ENCODE peak calls at places on chromosome 14, in four cellular contexts. X is HepG2, D is K562, M is HCT116. R is an unnamed sample.

GRCh38 chr14:101556566-101557320 is 4.6 kb upstream of the DIO3 start:
- DNase-seq in X (no peak), D (no peak), M (no peak), R (no peak)

GRCh38 chr14:66284346-66284745 is 201.8 kb upstream of the CCDC196 start:
- DNase-seq in X (peak), D (no peak), M (no peak), R (no peak)

GRCh38 chr14:87810711-87811110 is 182.3 kb downstream of the GALC start:
- DNase-seq in X (no peak), D (no peak), M (no peak), R (no peak)

GRCh38 chr14:54446201-54446693 is 5.1 kb upstream of the CNIH1 start:
- DNase-seq in X (no peak), D (peak), M (no peak), R (no peak)

GRCh38 chr14:72606879-72607278 is 287.0 kb downstream of the DPF3 start:
- DNase-seq in X (no peak), D (no peak), M (no peak), R (no peak)

GRCh38 chr14:103127356-103127755 is 4.1 kb downstream of the TNFAIP2 start:
- DNase-seq in X (no peak), D (no peak), M (no peak), R (no peak)

GRCh38 chr14:75566321-75566720 is 12.1 kb upstream of the FLVCR2 start:
- DNase-seq in X (no peak), D (no peak), M (no peak), R (no peak)

GRCh38 chr14:70706177-70706576 is 64.5 kb downstream of the TTC9 start:
- DNase-seq in X (peak), D (no peak), M (no peak), R (no peak)

GRCh38 chr14:68250950-68251765 is 431.6 kb downstream of the RAD51B start:
- DNase-seq in X (no peak), D (no peak), M (no peak), R (no peak)

DNA sequence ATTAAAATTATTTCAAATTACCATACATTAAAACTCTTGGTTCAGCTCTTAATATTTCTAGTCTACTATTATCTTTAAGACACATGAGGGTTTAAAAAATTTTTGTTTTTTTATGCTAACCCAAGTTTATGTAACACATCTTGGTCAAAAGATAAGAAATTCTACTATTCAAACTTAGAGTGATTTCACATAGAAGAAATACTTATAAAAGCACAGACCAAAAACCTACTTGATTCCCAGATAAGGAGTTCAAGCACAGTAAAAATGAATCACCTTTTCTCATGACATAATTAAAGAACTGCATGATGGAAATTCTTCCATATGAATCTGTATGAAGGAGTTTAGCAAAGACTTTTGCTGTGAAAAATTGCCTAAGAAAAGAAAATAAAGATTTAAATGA is 13.9 kb downstream of the PPP2R3C start:
- DNase-seq in X (no peak), D (no peak), M (no peak), R (no peak)
- TF ChIP-seq FOSL1 in X (no peak), D (no peak), M (no peak), R (no peak)

GRCh38 chr14:49620182-49621113 is at the start of the genes MGAT2 and RPL36AL:
- DNase-seq in X (peak), D (peak), M (peak), R (peak)
- TF ChIP-seq CTCF in X (peak), D (peak), M (no peak), R (peak)

GRCh38 chr14:52049721-52050588 is 18.9 kb downstream of the NID2 start:
- DNase-seq in X (peak), D (no peak), M (no peak), R (no peak)

GRCh38 chr14:52048132-52048531 is 20.7 kb downstream of the NID2 start:
- DNase-seq in X (no peak), D (no peak), M (no peak), R (no peak)

GRCh38 chr14:52046376-52046917 is 22.4 kb downstream of the NID2 start:
- DNase-seq in X (no peak), D (no peak), M (no peak), R (no peak)

GRCh38 chr14:52049271-52049670 is 19.6 kb downstream of the NID2 start:
- DNase-seq in X (no peak), D (no peak), M (no peak), R (no peak)

DNA sequence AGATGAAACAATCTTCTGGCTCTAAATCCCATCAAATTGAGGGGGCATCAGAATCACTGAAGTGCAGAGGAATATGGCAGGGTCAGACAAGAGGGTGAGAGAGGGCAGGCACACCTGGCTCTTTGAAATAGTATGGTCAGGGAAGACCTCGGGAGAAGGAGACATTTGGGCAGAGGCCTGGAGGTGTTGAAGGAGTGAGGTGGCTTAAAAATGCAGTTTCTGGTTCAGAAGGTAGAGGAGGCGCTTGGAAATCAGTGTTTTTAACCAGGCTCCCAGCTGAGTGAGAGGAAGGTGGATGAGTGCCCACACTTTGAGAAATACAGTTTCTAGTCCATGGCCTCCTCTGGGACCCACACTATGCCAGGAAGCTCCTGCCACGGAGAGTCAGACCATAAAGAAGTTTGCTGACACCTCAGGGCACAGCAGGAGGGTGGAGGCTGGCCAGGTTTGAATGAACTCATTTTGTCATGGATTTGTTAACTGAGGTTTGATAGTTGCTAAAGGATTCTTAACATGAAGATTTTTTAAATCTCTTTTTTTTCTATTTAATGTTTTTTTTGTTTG is 20.1 kb downstream of the NID2 start:
- DNase-seq in X (no peak), D (no peak), M (no peak), R (no peak)
- TF ChIP-seq FOSL1 in X (no peak), D (no peak), M (no peak), R (no peak)

GRCh38 chr14:76651410-76652055 is 109.7 kb upstream of the VASH1 start:
- DNase-seq in X (no peak), D (no peak), M (no peak), R (no peak)
- TF ChIP-seq CTCF in X (no peak), D (no peak), M (no peak), R (no peak)

R was measured in H1.